ENCODE peak calls at places on chromosome 3, in seven cellular contexts. D is cardiac fibroblast, Y is fibroblast of lung, P is cardiac muscle cell, N is HCT116, S is AG04450, H is heart right ventricle. Q is an unnamed sample.

GRCh38 chr3:53624467-53624866 is 130.1 kb downstream of the CACNA1D start:
- DNase-seq in S (no peak), H (no peak), N (no peak), P (no peak), D (no peak), Y (no peak), Q (no peak)

GRCh38 chr3:45952456-45952855 is 9.2 kb downstream of the CXCR6 start:
- DNase-seq in N (no peak), P (peak), D (peak), H (no peak), Y (peak), S (no peak), Q (no peak)

GRCh38 chr3:53146319-53146868 is 14.6 kb upstream of the PRKCD start:
- DNase-seq in Y (no peak), H (no peak), P (no peak), N (no peak), D (no peak), S (no peak), Q (no peak)

GRCh38 chr3:170410428-170411029 is 8.1 kb upstream of the CLDN11 start:
- DNase-seq in H (no peak), D (peak), S (no peak), Y (no peak), N (peak), P (peak), Q (no peak)

GRCh38 chr3:156400062-156400461 is 154.9 kb downstream of the SSR3 start:
- DNase-seq in P (no peak), N (no peak), Y (no peak), D (no peak), S (no peak), H (no peak), Q (no peak)

GRCh38 chr3:4063916-4064592 is 239.1 kb upstream of the SETMAR start:
- DNase-seq in S (no peak), P (no peak), H (no peak), Y (no peak), D (no peak), N (no peak), Q (no peak)

GRCh38 chr3:194296832-194297666 is 54.1 kb downstream of the CPN2 start:
- DNase-seq in H (no peak), S (no peak), D (peak), N (peak), P (peak), Y (peak), Q (no peak)

GRCh38 chr3:187020376-187020775 is 90.0 kb downstream of the ST6GAL1 start:
- DNase-seq in H (no peak), N (no peak), Y (no peak), P (no peak), D (no peak), S (no peak), Q (no peak)

GRCh38 chr3:67384790-67385397 is 269.5 kb downstream of the SUCLG2 start:
- DNase-seq in D (peak), S (peak), Y (peak), P (peak), H (peak), N (peak), Q (no peak)

GRCh38 chr3:173221010-173221409 is 80.0 kb upstream of the SPATA16 start:
- DNase-seq in N (peak), H (no peak), S (no peak), P (no peak), D (peak), Y (peak), Q (no peak)

GRCh38 chr3:133958071-133958806 is 62.6 kb upstream of the RAB6B start:
- DNase-seq in P (no peak), D (no peak), S (no peak), N (no peak), Y (no peak), H (no peak), Q (no peak)

GRCh38 chr3:25349828-25350227 is 78.2 kb upstream of the RARB start:
- DNase-seq in N (no peak), S (no peak), P (no peak), H (no peak), D (no peak), Y (no peak), Q (no peak)

GRCh38 chr3:129003578-129004112 is 2.5 kb downstream of the EFCC1 start:
- DNase-seq in Y (no peak), S (no peak), D (no peak), N (peak), P (no peak), H (no peak), Q (no peak)

GRCh38 chr3:66470285-66470684 is 30.5 kb downstream of the LRIG1 start:
- DNase-seq in Y (no peak), N (no peak), S (no peak), D (no peak), P (no peak), H (no peak), Q (no peak)

GRCh38 chr3:16528581-16528993 is 15.1 kb upstream of the RFTN1 start:
- DNase-seq in S (no peak), N (no peak), H (peak), D (no peak), P (no peak), Y (no peak), Q (no peak)

GRCh38 chr3:111070772-111071256 is 802 bp upstream of the NECTIN3 start:
- DNase-seq in D (no peak), S (no peak), P (no peak), Y (no peak), H (no peak), N (no peak), Q (peak)

GRCh38 chr3:120170223-120170622 is 76.0 kb upstream of the GSK3B start:
- DNase-seq in Y (peak), P (no peak), H (no peak), N (peak), S (no peak), D (peak), Q (no peak)

GRCh38 chr3:52034212-52034611 is 22.2 kb downstream of the DUSP7 start:
- DNase-seq in H (no peak), N (no peak), D (no peak), P (no peak), S (no peak), Y (no peak), Q (no peak)

GRCh38 chr3:82496890-82497560 is 735.6 kb upstream of the GBE1 start:
- DNase-seq in H (no peak), N (peak), S (no peak), D (no peak), P (no peak), Y (peak), Q (no peak)

GRCh38 chr3:172836390-172836997 is 86.0 kb downstream of the ECT2 start:
- DNase-seq in P (peak), S (no peak), Y (peak), H (peak), D (peak), N (peak), Q (no peak)

GRCh38 chr3:169945313-169945712 is 21.3 kb upstream of the SEC62 start:
- DNase-seq in D (peak), H (no peak), P (peak), N (no peak), S (no peak), Y (no peak), Q (no peak)

GRCh38 chr3:97256060-97256459 is 441.7 kb downstream of the EPHA6 start:
- DNase-seq in P (no peak), Y (no peak), D (no peak), S (no peak), N (no peak), H (no peak), Q (no peak)

GRCh38 chr3:51031666-51032065 is 353.4 kb upstream of the MANF start:
- DNase-seq in N (no peak), P (no peak), H (no peak), Y (no peak), S (no peak), D (no peak), Q (no peak)

GRCh38 chr3:107959767-107960166 is 131.1 kb downstream of the CD47 start:
- DNase-seq in P (peak), S (no peak), N (no peak), Y (peak), H (no peak), D (peak), Q (no peak)

GRCh38 chr3:188734395-188734794 is 437.4 kb upstream of the TPRG1 start:
- DNase-seq in H (peak), D (no peak), S (no peak), N (no peak), Y (no peak), P (no peak), Q (peak)

GRCh38 chr3:102434715-102435114 is at the start of gene ZPLD1:
- DNase-seq in P (no peak), D (no peak), N (no peak), S (no peak), H (no peak), Y (no peak), Q (no peak)

GRCh38 chr3:16181361-16181760 is 6.9 kb downstream of the GALNT15 start:
- DNase-seq in P (peak), D (peak), H (no peak), S (no peak), Y (no peak), N (no peak), Q (no peak)

GRCh38 chr3:141410861-141411771 is 42.8 kb downstream of the ZBTB38 start:
- DNase-seq in P (peak), Y (peak), S (no peak), D (peak), H (no peak), N (no peak), Q (no peak)

GRCh38 chr3:99702953-99703352 is 64.6 kb downstream of the COL8A1 start:
- DNase-seq in P (no peak), D (no peak), H (no peak), N (no peak), Y (peak), S (no peak), Q (no peak)

GRCh38 chr3:38117748-38118420 is 19.0 kb downstream of the ACAA1 start:
- DNase-seq in N (peak), D (peak), Y (peak), H (peak), P (peak), S (peak), Q (no peak)

GRCh38 chr3:66851894-66852613 is 146.1 kb upstream of the KBTBD8 start:
- DNase-seq in S (no peak), N (no peak), Y (peak), H (no peak), D (no peak), P (no peak), Q (no peak)

GRCh38 chr3:4977001-4977888 is 2.0 kb upstream of the BHLHE40 start:
- DNase-seq in S (no peak), D (peak), Y (peak), N (no peak), P (peak), H (peak), Q (peak)

GRCh38 chr3:152318512-152318911 is 49.8 kb downstream of the MBNL1 start:
- DNase-seq in D (no peak), Y (no peak), H (no peak), P (no peak), N (no peak), S (no peak), Q (no peak)

GRCh38 chr3:138404121-138404520 is 30.3 kb upstream of the ESYT3 start:
- DNase-seq in N (no peak), S (no peak), H (no peak), D (no peak), Y (no peak), P (no peak), Q (no peak)

GRCh38 chr3:48077835-48078234 is 61.6 kb upstream of the MAP4 start:
- DNase-seq in P (peak), S (no peak), N (no peak), H (no peak), D (peak), Y (peak), Q (no peak)

GRCh38 chr3:125032100-125032643 is 23.6 kb downstream of the HEG1 start:
- DNase-seq in H (no peak), N (no peak), Y (no peak), S (no peak), P (peak), D (peak), Q (no peak)

GRCh38 chr3:45640724-45641361 is 46.3 kb downstream of the LIMD1 start:
- DNase-seq in H (no peak), P (no peak), Y (no peak), D (no peak), N (no peak), S (no peak), Q (no peak)

GRCh38 chr3:33658039-33658438 is 60.0 kb downstream of the CLASP2 start:
- DNase-seq in S (no peak), P (no peak), D (no peak), N (no peak), Y (no peak), H (no peak), Q (no peak)

GRCh38 chr3:33664195-33664594 is 53.9 kb downstream of the CLASP2 start:
- DNase-seq in S (peak), N (no peak), Y (peak), P (peak), H (no peak), D (peak), Q (no peak)

GRCh38 chr3:33658971-33659848 is 58.8 kb downstream of the CLASP2 start:
- DNase-seq in P (peak), S (peak), H (peak), Y (peak), D (peak), N (no peak), Q (peak)

GRCh38 chr3:33663042-33663441 is 55.0 kb downstream of the CLASP2 start:
- DNase-seq in S (no peak), P (no peak), Y (no peak), N (no peak), D (no peak), H (no peak), Q (no peak)

DNA sequence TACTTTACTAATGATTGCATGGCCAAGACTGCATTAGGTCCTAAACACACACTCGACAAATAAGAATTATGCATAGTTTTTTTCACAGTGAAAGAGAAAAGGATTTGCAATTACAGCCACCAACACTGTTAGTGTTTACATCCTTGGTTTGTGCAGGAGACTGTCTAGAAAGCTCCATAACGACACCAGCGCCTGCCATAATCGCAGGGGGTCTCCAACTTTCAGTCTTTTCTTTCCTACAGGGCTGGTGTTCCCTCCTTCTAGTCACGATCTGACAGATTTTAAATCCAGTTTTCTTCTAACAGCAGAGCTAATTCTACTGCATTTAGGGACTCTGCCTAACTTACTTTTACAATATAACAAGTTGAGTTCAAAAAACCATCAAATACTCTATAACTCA is 58.0 kb downstream of the CLASP2 start:
- DNase-seq in S (no peak), D (no peak), P (no peak), H (no peak), Y (peak), N (no peak), Q (no peak)
- H3K4me3 ChIP-seq in S (peak), D (no peak), P (peak), H (peak), Y (peak), N (no peak), Q (peak)

DNA sequence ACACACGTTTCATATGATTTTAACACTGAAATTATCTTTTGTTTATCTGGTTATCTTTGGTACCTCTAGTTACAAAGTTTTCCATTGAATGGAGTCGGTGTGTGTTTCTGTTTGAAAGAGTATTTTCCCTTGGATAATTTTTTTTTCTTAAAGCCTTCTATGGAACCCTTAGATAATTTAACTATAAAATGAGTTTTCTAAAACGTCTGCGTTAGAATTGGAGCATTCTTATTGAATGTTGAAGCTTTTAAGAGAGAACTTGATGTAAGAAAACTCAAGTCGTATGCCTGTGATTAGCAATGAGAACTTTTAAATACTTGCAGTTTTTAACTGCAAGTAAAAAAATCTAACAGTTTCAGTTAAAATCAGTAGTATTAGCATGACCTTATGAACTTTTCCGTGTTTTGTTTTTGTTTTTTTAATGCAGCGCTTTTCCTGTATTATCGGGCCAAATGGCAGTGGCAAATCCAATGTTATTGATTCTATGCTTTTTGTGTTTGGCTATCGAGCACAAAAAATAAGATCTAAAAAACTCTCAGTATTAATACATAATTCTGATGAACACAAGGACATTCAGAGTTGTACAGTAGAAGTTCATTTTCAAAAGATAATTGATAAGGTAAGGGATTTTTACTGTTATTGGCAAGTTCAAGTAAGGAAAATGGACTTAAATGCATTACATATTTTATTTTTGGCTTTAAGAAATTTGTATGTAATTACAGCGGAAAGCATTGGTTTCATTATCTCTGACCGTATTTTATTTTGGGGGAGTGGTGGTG is 3.0 kb downstream of the SMC4 start:
- DNase-seq in Y (peak), N (no peak), S (no peak), H (no peak), P (peak), D (no peak), Q (no peak)
- H3K4me3 ChIP-seq in Y (peak), N (no peak), S (peak), H (peak), P (peak), D (peak), Q (peak)

DNA sequence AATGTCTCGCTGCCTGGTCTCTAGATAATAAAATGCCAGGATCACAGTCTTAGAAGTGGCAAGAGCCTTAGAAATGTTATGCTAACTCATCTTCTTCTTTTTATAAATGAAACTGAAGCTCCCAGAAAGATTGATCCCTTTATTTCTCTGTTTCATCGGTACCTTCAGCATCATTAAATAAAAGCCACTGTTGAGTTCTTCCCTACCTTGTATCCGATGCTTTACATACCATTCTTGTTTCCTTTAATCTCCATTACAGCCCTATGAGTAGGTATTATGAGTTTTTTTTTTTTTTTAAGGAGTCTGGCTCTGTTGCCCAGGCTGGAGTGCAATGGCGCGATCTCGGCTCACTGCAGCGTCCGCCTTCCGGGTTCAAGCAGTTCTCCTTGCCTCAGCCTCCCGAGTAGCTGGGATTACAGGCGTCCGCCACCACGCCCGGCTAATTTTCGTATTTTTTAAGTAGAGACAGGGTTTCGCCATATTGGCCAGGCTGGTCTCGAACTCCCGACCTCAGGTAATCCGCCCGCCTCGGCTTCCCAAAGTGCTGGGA is 815 bp upstream of the ABCC5 start:
- DNase-seq in Y (no peak), N (no peak), H (no peak), S (no peak), D (no peak), P (no peak), Q (no peak)
- H3K4me3 ChIP-seq in Y (peak), N (peak), H (peak), S (peak), D (peak), P (peak), Q (peak)

GRCh38 chr3:58581328-58582091 is 4.3 kb upstream of the FAM107A start:
- DNase-seq in H (no peak), S (no peak), D (peak), N (no peak), Y (no peak), P (peak), Q (peak)
- H3K4me3 ChIP-seq in H (no peak), S (no peak), D (no peak), N (no peak), Y (no peak), P (no peak), Q (no peak)

DNA sequence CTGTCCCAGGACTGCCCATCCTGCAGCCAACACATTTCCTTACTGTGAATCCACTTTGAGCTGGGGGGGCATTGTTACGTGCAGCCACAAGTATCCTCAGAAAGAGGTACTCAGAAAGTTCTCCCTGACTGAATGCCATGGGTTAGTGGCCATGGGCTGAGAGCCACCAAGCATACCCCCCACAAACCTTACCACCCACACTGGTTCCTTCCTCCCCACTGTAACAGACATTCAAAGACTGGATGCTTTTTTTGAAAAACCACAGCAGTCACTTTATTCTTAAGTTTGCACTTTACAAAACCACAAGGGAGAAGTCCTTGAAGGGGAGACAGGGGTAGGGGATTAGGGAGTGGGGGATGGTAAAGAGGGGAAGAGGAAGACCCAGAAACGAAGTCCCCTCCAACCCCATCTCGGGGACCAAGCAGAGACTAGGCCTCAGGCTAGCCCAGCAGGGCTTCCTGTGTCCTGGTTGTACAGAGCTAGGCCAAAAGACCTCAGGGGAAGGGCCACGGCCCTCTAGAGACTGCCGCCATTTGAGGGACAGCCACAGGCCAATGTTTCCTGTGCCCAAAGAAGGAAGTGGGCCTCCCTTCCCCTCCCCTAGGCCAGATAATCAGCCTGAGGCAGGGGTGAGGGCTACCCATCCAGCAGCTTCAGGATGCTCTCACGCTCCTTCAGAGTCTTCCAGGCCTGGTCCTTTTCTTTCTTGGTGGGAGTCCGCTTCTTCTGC is 10.1 kb upstream of the CAMK1 start:
- DNase-seq in H (no peak), P (no peak), D (no peak), N (no peak), Y (no peak), S (no peak), Q (no peak)
- H3K4me3 ChIP-seq in H (no peak), P (no peak), D (no peak), N (no peak), Y (no peak), S (no peak), Q (no peak)